ENCODE peak calls at places on chromosome 1, in seven cellular contexts. One of them, this sample, is unnamed.

GRCh38 chr1:230090194-230090711 is 23.2 kb downstream of the GALNT2 start:
- DNase-seq in esophagus squamous epithelium: no peak
- DNase-seq in CD8-positive, alpha-beta T cell: no peak
- DNase-seq in right cardiac atrium: no peak
- DNase-seq in A549: peak
- DNase-seq in neural progenitor cell: no peak
- DNase-seq in SK-N-MC: no peak
- DNase-seq in this sample: no peak

GRCh38 chr1:41639332-41639936 is 155.0 kb upstream of the EDN2 start:
- DNase-seq in esophagus squamous epithelium: no peak
- DNase-seq in CD8-positive, alpha-beta T cell: no peak
- DNase-seq in right cardiac atrium: no peak
- DNase-seq in A549: no peak
- DNase-seq in neural progenitor cell: no peak
- DNase-seq in SK-N-MC: no peak
- DNase-seq in this sample: no peak

GRCh38 chr1:59707216-59707615 is 107.5 kb upstream of the HOOK1 start:
- DNase-seq in esophagus squamous epithelium: no peak
- DNase-seq in CD8-positive, alpha-beta T cell: no peak
- DNase-seq in right cardiac atrium: peak
- DNase-seq in A549: peak
- DNase-seq in neural progenitor cell: no peak
- DNase-seq in SK-N-MC: no peak
- DNase-seq in this sample: peak

GRCh38 chr1:208207388-208208131 is 36.6 kb downstream of the PLXNA2 start:
- DNase-seq in esophagus squamous epithelium: no peak
- DNase-seq in CD8-positive, alpha-beta T cell: no peak
- DNase-seq in right cardiac atrium: peak
- DNase-seq in A549: no peak
- DNase-seq in neural progenitor cell: no peak
- DNase-seq in SK-N-MC: no peak
- DNase-seq in this sample: no peak

GRCh38 chr1:41073971-41074370 is 52.4 kb upstream of the SLFNL1 start:
- DNase-seq in esophagus squamous epithelium: no peak
- DNase-seq in CD8-positive, alpha-beta T cell: no peak
- DNase-seq in right cardiac atrium: no peak
- DNase-seq in A549: peak
- DNase-seq in neural progenitor cell: no peak
- DNase-seq in SK-N-MC: no peak
- DNase-seq in this sample: no peak

GRCh38 chr1:6307099-6307498 is 46.2 kb upstream of the GPR153 start:
- DNase-seq in esophagus squamous epithelium: no peak
- DNase-seq in CD8-positive, alpha-beta T cell: no peak
- DNase-seq in right cardiac atrium: no peak
- DNase-seq in A549: no peak
- DNase-seq in neural progenitor cell: no peak
- DNase-seq in SK-N-MC: no peak
- DNase-seq in this sample: no peak

GRCh38 chr1:8317647-8318360 is at the start of gene SLC45A1:
- DNase-seq in esophagus squamous epithelium: no peak
- DNase-seq in CD8-positive, alpha-beta T cell: peak
- DNase-seq in right cardiac atrium: peak
- DNase-seq in A549: peak
- DNase-seq in neural progenitor cell: peak
- DNase-seq in SK-N-MC: no peak
- DNase-seq in this sample: peak

GRCh38 chr1:40630488-40631223 is 34.8 kb downstream of the RIMS3 start:
- DNase-seq in esophagus squamous epithelium: no peak
- DNase-seq in CD8-positive, alpha-beta T cell: no peak
- DNase-seq in right cardiac atrium: peak
- DNase-seq in A549: peak
- DNase-seq in neural progenitor cell: peak
- DNase-seq in SK-N-MC: no peak
- DNase-seq in this sample: no peak

GRCh38 chr1:58165073-58165472 is 381.5 kb downstream of the OMA1 start:
- DNase-seq in esophagus squamous epithelium: no peak
- DNase-seq in CD8-positive, alpha-beta T cell: no peak
- DNase-seq in right cardiac atrium: no peak
- DNase-seq in A549: no peak
- DNase-seq in neural progenitor cell: no peak
- DNase-seq in SK-N-MC: no peak
- DNase-seq in this sample: no peak

GRCh38 chr1:203179328-203180009 is 3.8 kb upstream of the MYBPH start:
- DNase-seq in esophagus squamous epithelium: no peak
- DNase-seq in CD8-positive, alpha-beta T cell: no peak
- DNase-seq in right cardiac atrium: no peak
- DNase-seq in A549: no peak
- DNase-seq in neural progenitor cell: peak
- DNase-seq in SK-N-MC: no peak
- DNase-seq in this sample: no peak

GRCh38 chr1:15429701-15430149 is 8.5 kb upstream of the CTRC start:
- DNase-seq in esophagus squamous epithelium: no peak
- DNase-seq in CD8-positive, alpha-beta T cell: no peak
- DNase-seq in right cardiac atrium: no peak
- DNase-seq in A549: peak
- DNase-seq in neural progenitor cell: no peak
- DNase-seq in SK-N-MC: no peak
- DNase-seq in this sample: no peak

GRCh38 chr1:205963352-205963751 is 20.1 kb upstream of the SLC26A9 start:
- DNase-seq in esophagus squamous epithelium: no peak
- DNase-seq in CD8-positive, alpha-beta T cell: no peak
- DNase-seq in right cardiac atrium: no peak
- DNase-seq in A549: no peak
- DNase-seq in neural progenitor cell: no peak
- DNase-seq in SK-N-MC: no peak
- DNase-seq in this sample: no peak

GRCh38 chr1:7752512-7753417 is 18.3 kb upstream of the VAMP3 start:
- DNase-seq in esophagus squamous epithelium: no peak
- DNase-seq in CD8-positive, alpha-beta T cell: peak
- DNase-seq in right cardiac atrium: peak
- DNase-seq in A549: peak
- DNase-seq in neural progenitor cell: peak
- DNase-seq in SK-N-MC: peak
- DNase-seq in this sample: peak

DNA sequence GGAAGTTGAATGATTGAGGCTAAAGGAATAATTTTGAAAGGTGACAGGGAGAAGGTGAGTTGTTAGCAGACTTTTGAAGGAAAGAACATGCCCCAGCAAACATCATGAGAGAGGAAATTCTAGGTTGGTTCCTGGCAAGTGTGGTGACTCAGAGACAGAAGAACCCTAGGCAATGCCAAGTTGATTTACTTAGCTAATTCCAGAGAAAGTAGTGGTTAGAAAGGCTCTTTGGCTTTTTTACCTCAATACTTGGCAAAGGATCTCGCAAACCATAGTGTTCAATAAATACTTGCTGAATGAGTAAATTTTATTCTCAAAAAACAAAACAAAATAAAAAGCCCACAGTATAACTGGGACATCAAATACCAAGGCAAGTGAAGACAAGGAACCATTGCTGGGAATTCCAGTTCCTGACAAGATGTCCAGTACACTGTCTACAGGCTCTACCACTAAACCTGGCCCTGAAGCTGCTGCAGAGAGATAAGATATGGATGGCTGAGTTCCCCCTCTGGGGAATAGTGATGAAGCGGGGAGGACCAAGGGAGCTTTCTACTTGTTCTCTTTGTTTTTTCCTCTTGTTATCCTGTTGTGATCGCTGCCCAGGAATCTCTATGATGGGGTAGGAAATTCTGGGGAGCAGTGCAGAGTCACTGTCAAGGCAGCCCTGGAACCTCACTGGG is 48.2 kb downstream of the IL12RB2 start:
- DNase-seq in esophagus squamous epithelium: no peak
- DNase-seq in CD8-positive, alpha-beta T cell: no peak
- DNase-seq in right cardiac atrium: no peak
- DNase-seq in A549: no peak
- DNase-seq in neural progenitor cell: no peak
- DNase-seq in SK-N-MC: no peak
- DNase-seq in this sample: no peak
- H3K27ac ChIP-seq in esophagus squamous epithelium: peak
- H3K27ac ChIP-seq in CD8-positive, alpha-beta T cell: no peak
- H3K27ac ChIP-seq in right cardiac atrium: no peak
- H3K27ac ChIP-seq in A549: no peak
- H3K27ac ChIP-seq in neural progenitor cell: no peak
- H3K27ac ChIP-seq in SK-N-MC: no peak
- H3K27ac ChIP-seq in this sample: no peak

DNA sequence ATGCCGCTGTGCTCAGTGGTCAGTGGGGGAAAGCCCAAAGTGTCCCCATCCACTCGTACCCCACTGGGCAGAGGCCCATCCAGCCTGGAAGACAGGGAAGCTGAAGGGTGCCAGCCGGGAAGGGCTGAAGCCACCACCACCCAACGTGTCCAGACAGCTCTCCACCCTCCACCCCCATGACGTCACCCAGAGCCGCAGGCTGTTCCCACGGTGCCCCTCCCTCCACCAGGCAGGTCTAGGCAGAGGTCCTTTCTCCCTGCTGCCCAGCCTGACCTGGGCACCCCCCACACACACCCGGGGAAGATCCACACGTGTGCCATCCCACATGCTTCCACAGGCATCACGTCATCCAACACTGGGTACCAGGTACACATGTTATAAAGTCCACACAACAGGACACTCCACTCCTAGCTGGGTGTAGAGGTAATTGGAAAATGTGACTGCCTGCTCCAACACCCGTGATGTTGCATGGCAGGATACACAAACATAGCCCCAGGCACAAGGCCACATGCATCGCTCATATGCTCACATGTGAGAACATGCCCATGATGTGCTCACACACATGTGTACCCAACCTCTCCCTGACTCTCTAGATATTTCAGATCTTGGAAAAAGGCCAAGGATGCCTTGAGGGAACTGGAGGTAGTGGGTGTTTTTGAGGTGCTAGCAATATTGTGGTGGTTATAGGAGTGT is 5.1 kb upstream of the ARHGAP30 start:
- DNase-seq in esophagus squamous epithelium: no peak
- DNase-seq in CD8-positive, alpha-beta T cell: no peak
- DNase-seq in right cardiac atrium: no peak
- DNase-seq in A549: peak
- DNase-seq in neural progenitor cell: no peak
- DNase-seq in SK-N-MC: no peak
- DNase-seq in this sample: no peak
- H3K27ac ChIP-seq in esophagus squamous epithelium: peak
- H3K27ac ChIP-seq in CD8-positive, alpha-beta T cell: no peak
- H3K27ac ChIP-seq in right cardiac atrium: no peak
- H3K27ac ChIP-seq in A549: peak
- H3K27ac ChIP-seq in neural progenitor cell: no peak
- H3K27ac ChIP-seq in SK-N-MC: no peak
- H3K27ac ChIP-seq in this sample: no peak

GRCh38 chr1:176033474-176033873 is 173.6 kb downstream of the COP1 start:
- DNase-seq in esophagus squamous epithelium: no peak
- DNase-seq in CD8-positive, alpha-beta T cell: no peak
- DNase-seq in right cardiac atrium: no peak
- DNase-seq in A549: no peak
- DNase-seq in neural progenitor cell: no peak
- DNase-seq in SK-N-MC: no peak
- DNase-seq in this sample: no peak
- H3K27ac ChIP-seq in esophagus squamous epithelium: no peak
- H3K27ac ChIP-seq in CD8-positive, alpha-beta T cell: no peak
- H3K27ac ChIP-seq in right cardiac atrium: no peak
- H3K27ac ChIP-seq in A549: no peak
- H3K27ac ChIP-seq in neural progenitor cell: no peak
- H3K27ac ChIP-seq in SK-N-MC: no peak
- H3K27ac ChIP-seq in this sample: no peak

DNA sequence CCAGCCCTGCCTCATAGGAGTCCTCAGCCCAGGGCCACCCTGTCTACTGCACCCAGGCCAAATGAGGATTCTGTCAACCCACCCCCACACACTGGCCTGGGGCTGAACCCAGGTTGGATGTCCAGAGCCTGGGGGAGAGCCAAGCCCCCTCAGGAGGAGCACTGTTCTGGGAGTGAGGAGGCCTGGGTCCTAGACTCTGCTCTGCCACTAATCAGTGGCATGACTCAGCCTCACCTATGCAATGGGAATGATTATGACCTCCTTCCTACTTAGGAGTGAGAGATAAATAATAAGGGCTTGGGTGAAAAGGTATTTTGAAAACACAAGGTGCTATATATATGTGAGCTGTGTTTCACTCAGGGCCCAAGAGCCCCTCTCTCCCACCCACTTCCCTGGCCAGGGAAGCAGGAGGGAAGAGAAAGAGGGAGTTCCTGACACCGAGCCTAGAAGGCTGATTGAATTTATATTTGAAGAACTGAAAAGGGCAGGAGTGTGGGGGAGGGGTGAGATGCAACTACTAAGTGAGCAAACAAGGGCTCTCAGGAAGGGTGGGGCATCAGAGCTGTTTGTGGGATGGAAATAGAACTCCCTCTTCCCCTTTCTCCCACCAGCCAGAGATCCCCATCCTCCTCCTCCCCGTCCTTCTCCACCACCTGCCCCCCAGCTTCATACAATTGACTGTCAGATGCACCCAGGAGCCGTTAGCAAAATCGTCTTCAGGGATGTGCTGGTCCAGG is 8.2 kb downstream of the IGSF9 start:
- DNase-seq in esophagus squamous epithelium: no peak
- DNase-seq in CD8-positive, alpha-beta T cell: no peak
- DNase-seq in right cardiac atrium: no peak
- DNase-seq in A549: no peak
- DNase-seq in neural progenitor cell: no peak
- DNase-seq in SK-N-MC: no peak
- DNase-seq in this sample: no peak
- H3K27ac ChIP-seq in esophagus squamous epithelium: no peak
- H3K27ac ChIP-seq in CD8-positive, alpha-beta T cell: no peak
- H3K27ac ChIP-seq in right cardiac atrium: no peak
- H3K27ac ChIP-seq in A549: peak
- H3K27ac ChIP-seq in neural progenitor cell: no peak
- H3K27ac ChIP-seq in SK-N-MC: no peak
- H3K27ac ChIP-seq in this sample: no peak

GRCh38 chr1:113808450-113809195 is 3.7 kb downstream of the RSBN1 start:
- DNase-seq in esophagus squamous epithelium: no peak
- DNase-seq in CD8-positive, alpha-beta T cell: no peak
- DNase-seq in right cardiac atrium: no peak
- DNase-seq in A549: no peak
- DNase-seq in neural progenitor cell: no peak
- DNase-seq in SK-N-MC: no peak
- DNase-seq in this sample: no peak
- H3K27ac ChIP-seq in esophagus squamous epithelium: no peak
- H3K27ac ChIP-seq in CD8-positive, alpha-beta T cell: no peak
- H3K27ac ChIP-seq in right cardiac atrium: no peak
- H3K27ac ChIP-seq in A549: no peak
- H3K27ac ChIP-seq in neural progenitor cell: no peak
- H3K27ac ChIP-seq in SK-N-MC: peak
- H3K27ac ChIP-seq in this sample: no peak